ENCODE peak calls at places on chromosome 18, in eight cellular contexts. One of them, this sample, is unnamed.

GRCh38 chr18:78992041-78992735 is 12.6 kb downstream of the SALL3 start:
- DNase-seq in left cardiac atrium: no peak
- DNase-seq in KBM-7: no peak
- DNase-seq in RKO: no peak
- DNase-seq in NCI-H345: no peak
- DNase-seq in cerebellum: no peak
- DNase-seq in MM.1S: no peak
- DNase-seq in IMR-90: no peak
- DNase-seq in this sample: no peak

GRCh38 chr18:75291460-75291859 is 80.9 kb downstream of the TSHZ1 start:
- DNase-seq in IMR-90: no peak
- DNase-seq in RKO: no peak
- DNase-seq in NCI-H345: no peak
- DNase-seq in MM.1S: no peak
- DNase-seq in KBM-7: no peak
- DNase-seq in cerebellum: no peak
- DNase-seq in left cardiac atrium: no peak
- DNase-seq in this sample: no peak

GRCh38 chr18:47296462-47296861 is 45.0 kb upstream of the SKOR2 start:
- DNase-seq in KBM-7: no peak
- DNase-seq in NCI-H345: no peak
- DNase-seq in RKO: no peak
- DNase-seq in left cardiac atrium: no peak
- DNase-seq in IMR-90: no peak
- DNase-seq in cerebellum: no peak
- DNase-seq in MM.1S: no peak
- DNase-seq in this sample: no peak

GRCh38 chr18:14179306-14179705 is 47.1 kb upstream of the ZNF519 start:
- DNase-seq in left cardiac atrium: no peak
- DNase-seq in MM.1S: no peak
- DNase-seq in NCI-H345: no peak
- DNase-seq in KBM-7: no peak
- DNase-seq in RKO: no peak
- DNase-seq in IMR-90: no peak
- DNase-seq in cerebellum: no peak
- DNase-seq in this sample: no peak

GRCh38 chr18:45825258-45825744 is at the start of gene SIGLEC15:
- DNase-seq in IMR-90: no peak
- DNase-seq in cerebellum: no peak
- DNase-seq in KBM-7: peak; percentile 51
- DNase-seq in left cardiac atrium: no peak
- DNase-seq in NCI-H345: no peak
- DNase-seq in RKO: no peak
- DNase-seq in MM.1S: no peak
- DNase-seq in this sample: no peak

GRCh38 chr18:7856733-7857132 is 289.6 kb downstream of the PTPRM start:
- DNase-seq in MM.1S: no peak
- DNase-seq in left cardiac atrium: no peak
- DNase-seq in NCI-H345: no peak
- DNase-seq in RKO: no peak
- DNase-seq in IMR-90: peak; percentile 73
- DNase-seq in cerebellum: no peak
- DNase-seq in KBM-7: no peak
- DNase-seq in this sample: no peak

GRCh38 chr18:11176416-11176815 is 27.0 kb upstream of the PIEZO2 start:
- DNase-seq in IMR-90: peak; percentile 63
- DNase-seq in left cardiac atrium: no peak
- DNase-seq in MM.1S: no peak
- DNase-seq in NCI-H345: no peak
- DNase-seq in RKO: no peak
- DNase-seq in KBM-7: no peak
- DNase-seq in cerebellum: no peak
- DNase-seq in this sample: no peak

GRCh38 chr18:48535956-48536355 is 2.9 kb upstream of the CTIF start:
- DNase-seq in MM.1S: no peak
- DNase-seq in NCI-H345: no peak
- DNase-seq in cerebellum: no peak
- DNase-seq in RKO: no peak
- DNase-seq in left cardiac atrium: no peak
- DNase-seq in IMR-90: no peak
- DNase-seq in KBM-7: no peak
- DNase-seq in this sample: no peak

GRCh38 chr18:79585395-79586370 is 93.9 kb upstream of the CTDP1 start:
- DNase-seq in MM.1S: no peak
- DNase-seq in IMR-90: no peak
- DNase-seq in RKO: no peak
- DNase-seq in cerebellum: no peak
- DNase-seq in NCI-H345: no peak
- DNase-seq in left cardiac atrium: peak; percentile 10
- DNase-seq in KBM-7: no peak
- DNase-seq in this sample: peak; percentile 11

GRCh38 chr18:45456076-45457066 is 158.9 kb upstream of the SLC14A2 start:
- DNase-seq in MM.1S: no peak
- DNase-seq in RKO: no peak
- DNase-seq in cerebellum: no peak
- DNase-seq in KBM-7: no peak
- DNase-seq in IMR-90: no peak
- DNase-seq in left cardiac atrium: no peak
- DNase-seq in NCI-H345: peak; percentile 66
- DNase-seq in this sample: peak; percentile 25

GRCh38 chr18:79875531-79875919 is 75.9 kb downstream of the SLC66A2 start:
- DNase-seq in left cardiac atrium: no peak
- DNase-seq in NCI-H345: no peak
- DNase-seq in IMR-90: no peak
- DNase-seq in RKO: no peak
- DNase-seq in MM.1S: no peak
- DNase-seq in KBM-7: no peak
- DNase-seq in cerebellum: no peak
- DNase-seq in this sample: no peak

GRCh38 chr18:33123852-33124251 is 316.7 kb downstream of the CCDC178 start:
- DNase-seq in cerebellum: no peak
- DNase-seq in IMR-90: no peak
- DNase-seq in RKO: no peak
- DNase-seq in left cardiac atrium: no peak
- DNase-seq in MM.1S: no peak
- DNase-seq in NCI-H345: peak; percentile 85
- DNase-seq in KBM-7: no peak
- DNase-seq in this sample: no peak

GRCh38 chr18:59800897-59801296 is 98.9 kb upstream of the PMAIP1 start:
- DNase-seq in cerebellum: no peak
- DNase-seq in NCI-H345: no peak
- DNase-seq in MM.1S: no peak
- DNase-seq in RKO: no peak
- DNase-seq in IMR-90: no peak
- DNase-seq in KBM-7: no peak
- DNase-seq in left cardiac atrium: no peak
- DNase-seq in this sample: no peak

GRCh38 chr18:58253871-58254270 is 209.8 kb downstream of the NEDD4L start:
- DNase-seq in KBM-7: no peak
- DNase-seq in left cardiac atrium: no peak
- DNase-seq in RKO: no peak
- DNase-seq in MM.1S: no peak
- DNase-seq in NCI-H345: no peak
- DNase-seq in IMR-90: no peak
- DNase-seq in cerebellum: no peak
- DNase-seq in this sample: no peak

This sample was measured in left ventricle myocardium inferior.